ENCODE peak calls at places on chromosomes 16 and 17, in six cellular contexts. One of them, this sample, is unnamed.

GRCh38 chr17:17229416-17230098 is 7.4 kb downstream of the FLCN start:
- DNase-seq in HuH-7.5: no peak
- DNase-seq in skeletal muscle cell: no peak
- DNase-seq in body of pancreas: no peak
- DNase-seq in Right ventricle myocardium inferior: no peak
- DNase-seq in NCI-H345: no peak
- DNase-seq in this sample: no peak

GRCh38 chr17:8015236-8015956 is 13.0 kb downstream of the GUCY2D start:
- DNase-seq in HuH-7.5: no peak
- DNase-seq in skeletal muscle cell: no peak
- DNase-seq in body of pancreas: no peak
- DNase-seq in Right ventricle myocardium inferior: no peak
- DNase-seq in NCI-H345: no peak
- DNase-seq in this sample: no peak

GRCh38 chr16:3665508-3665907 is 11.0 kb downstream of the DNASE1 start:
- DNase-seq in HuH-7.5: no peak
- DNase-seq in skeletal muscle cell: no peak
- DNase-seq in body of pancreas: no peak
- DNase-seq in Right ventricle myocardium inferior: no peak
- DNase-seq in NCI-H345: no peak
- DNase-seq in this sample: no peak

GRCh38 chr17:62702746-62703268 is 75.3 kb downstream of the MRC2 start:
- DNase-seq in HuH-7.5: no peak
- DNase-seq in skeletal muscle cell: no peak
- DNase-seq in body of pancreas: no peak
- DNase-seq in Right ventricle myocardium inferior: no peak
- DNase-seq in NCI-H345: no peak
- DNase-seq in this sample: no peak

GRCh38 chr16:24054649-24055560 is 201.2 kb upstream of the CACNG3 start:
- DNase-seq in HuH-7.5: no peak
- DNase-seq in skeletal muscle cell: no peak
- DNase-seq in body of pancreas: no peak
- DNase-seq in Right ventricle myocardium inferior: no peak
- DNase-seq in NCI-H345: no peak
- DNase-seq in this sample: no peak

GRCh38 chr17:50889528-50890118 is 23.5 kb upstream of the TOB1 start:
- DNase-seq in HuH-7.5: no peak
- DNase-seq in skeletal muscle cell: no peak
- DNase-seq in body of pancreas: no peak
- DNase-seq in Right ventricle myocardium inferior: no peak
- DNase-seq in NCI-H345: no peak
- DNase-seq in this sample: peak

GRCh38 chr17:70254735-70255460 is 85.6 kb downstream of the KCNJ2 start:
- DNase-seq in HuH-7.5: no peak
- DNase-seq in skeletal muscle cell: no peak
- DNase-seq in body of pancreas: no peak
- DNase-seq in Right ventricle myocardium inferior: no peak
- DNase-seq in NCI-H345: no peak
- DNase-seq in this sample: no peak

GRCh38 chr17:34306466-34306865 is 12.8 kb upstream of the CCL8 start:
- DNase-seq in HuH-7.5: no peak
- DNase-seq in skeletal muscle cell: peak
- DNase-seq in body of pancreas: no peak
- DNase-seq in Right ventricle myocardium inferior: no peak
- DNase-seq in NCI-H345: no peak
- DNase-seq in this sample: no peak

GRCh38 chr16:4862639-4863038 is 15.4 kb downstream of the UBN1 start:
- DNase-seq in HuH-7.5: no peak
- DNase-seq in skeletal muscle cell: no peak
- DNase-seq in body of pancreas: peak
- DNase-seq in Right ventricle myocardium inferior: no peak
- DNase-seq in NCI-H345: no peak
- DNase-seq in this sample: no peak

GRCh38 chr16:15052747-15053476 is 3.0 kb downstream of the NTAN1 start:
- DNase-seq in HuH-7.5: no peak
- DNase-seq in skeletal muscle cell: no peak
- DNase-seq in body of pancreas: no peak
- DNase-seq in Right ventricle myocardium inferior: no peak
- DNase-seq in NCI-H345: no peak
- DNase-seq in this sample: no peak

GRCh38 chr16:69123894-69124293 is 8.5 kb downstream of the CHTF8 start:
- DNase-seq in HuH-7.5: no peak
- DNase-seq in skeletal muscle cell: no peak
- DNase-seq in body of pancreas: peak
- DNase-seq in Right ventricle myocardium inferior: no peak
- DNase-seq in NCI-H345: peak
- DNase-seq in this sample: peak

GRCh38 chr17:38420518-38420917 is 7.7 kb upstream of the ARHGAP23 start:
- DNase-seq in HuH-7.5: no peak
- DNase-seq in skeletal muscle cell: no peak
- DNase-seq in body of pancreas: no peak
- DNase-seq in Right ventricle myocardium inferior: no peak
- DNase-seq in NCI-H345: no peak
- DNase-seq in this sample: no peak

GRCh38 chr16:85249418-85249817 is 137.1 kb upstream of the CIBAR2 start:
- DNase-seq in HuH-7.5: no peak
- DNase-seq in skeletal muscle cell: no peak
- DNase-seq in body of pancreas: peak
- DNase-seq in Right ventricle myocardium inferior: no peak
- DNase-seq in NCI-H345: no peak
- DNase-seq in this sample: no peak